ENCODE peak calls at places on chromosomes 11 and 22, in eight cellular contexts. J is pancreas; V is GM23248; F is tibial nerve; M is Caco-2; Y is left ventricle myocardium inferior; H is H9; X is effector memory CD4-positive, alpha-beta T cell. L is an unnamed sample.

GRCh38 chr22:41449321-41449720 is 2.7 kb upstream of the TOB2 start:
- DNase-seq in Y (no peak), X (no peak), V (peak; percentile 32), M (no peak), F (no peak), J (peak; percentile 15), H (no peak), L (no peak)

GRCh38 chr11:117868815-117869642 is 7.4 kb downstream of the FXYD6 start:
- DNase-seq in J (no peak), H (no peak), V (no peak), Y (no peak), M (no peak), F (no peak), X (no peak), L (no peak)

GRCh38 chr11:86678296-86678695 is 5.9 kb upstream of the ME3 start:
- DNase-seq in X (no peak), F (no peak), J (no peak), V (no peak), H (no peak), M (no peak), Y (no peak), L (no peak)

GRCh38 chr22:27474711-27475547 is 326.6 kb downstream of the MN1 start:
- DNase-seq in Y (no peak), V (peak; percentile 96), F (no peak), M (peak; percentile 58), J (no peak), H (peak; percentile 95), X (no peak), L (no peak)

GRCh38 chr11:14748093-14748492 is 104.5 kb downstream of the PDE3B start:
- DNase-seq in M (no peak), X (no peak), J (no peak), H (no peak), V (no peak), Y (no peak), F (no peak), L (no peak)

GRCh38 chr11:61637287-61637686 is 42.9 kb upstream of the DAGLA start:
- DNase-seq in H (no peak), M (no peak), F (no peak), Y (no peak), X (no peak), V (no peak), J (no peak), L (no peak)

GRCh38 chr22:42670921-42671709 is 21.9 kb upstream of the CYB5R3 start:
- DNase-seq in M (no peak), Y (no peak), X (no peak), H (no peak), V (no peak), J (no peak), F (no peak), L (peak; percentile 48)

GRCh38 chr11:765025-765801 is 12.1 kb downstream of the GATD1 start:
- DNase-seq in V (peak; percentile 66), J (peak; percentile 67), F (no peak), H (peak; percentile 86), X (peak; percentile 45), M (peak; percentile 78), Y (peak; percentile 51), L (no peak)

GRCh38 chr11:114395776-114396175 is 4.5 kb downstream of the C11orf71 start:
- DNase-seq in J (no peak), Y (no peak), F (no peak), V (peak; percentile 27), X (no peak), M (peak; percentile 32), H (peak; percentile 67), L (no peak)

GRCh38 chr11:59141191-59141590 is 1.5 kb upstream of the FAM111A start:
- DNase-seq in M (no peak), Y (no peak), H (no peak), F (no peak), X (no peak), V (no peak), J (no peak), L (no peak)

GRCh38 chr11:129614256-129614944 is 201.2 kb upstream of the TMEM45B start:
- DNase-seq in X (no peak), H (no peak), F (no peak), V (no peak), Y (no peak), M (no peak), J (no peak), L (no peak)

GRCh38 chr22:41816241-41816640 is 15.8 kb downstream of the CCDC134 start:
- DNase-seq in X (no peak), M (no peak), Y (no peak), H (no peak), V (no peak), F (no peak), J (no peak), L (no peak)

GRCh38 chr22:45265546-45265945 is 19.2 kb upstream of the UPK3A start:
- DNase-seq in H (no peak), F (no peak), Y (no peak), J (no peak), V (no peak), M (no peak), X (no peak), L (no peak)

GRCh38 chr11:73280606-73281005 is 8.5 kb downstream of the P2RY6 start:
- DNase-seq in H (no peak), V (no peak), J (no peak), F (no peak), Y (no peak), M (no peak), X (no peak), L (no peak)

GRCh38 chr22:22423681-22424080 is 84.9 kb downstream of the ZNF280B start:
- DNase-seq in V (no peak), Y (no peak), X (no peak), J (no peak), F (no peak), M (no peak), H (no peak), L (no peak)
- H3K27me3 ChIP-seq in V (peaks cover 25% of the 10 kb centered on the region), Y (peaks cover 97% of the 10 kb centered on the region), X (no peaks in the 10 kb centered on the region), J (no peaks in the 10 kb centered on the region), F (no peaks in the 10 kb centered on the region), M (peaks cover 2% of the 10 kb centered on the region), H (peaks cover 68% of the 10 kb centered on the region), L (peaks cover 54% of the 10 kb centered on the region)

GRCh38 chr22:22151308-22151707 is 93.3 kb upstream of the VPREB1 start:
- DNase-seq in M (no peak), F (no peak), V (no peak), H (no peak), X (no peak), Y (no peak), J (no peak), L (no peak)
- H3K27me3 ChIP-seq in M (no peaks in the 10 kb centered on the region), F (no peaks in the 10 kb centered on the region), V (peaks cover 51% of the 10 kb centered on the region), H (peaks cover 49% of the 10 kb centered on the region), X (no peaks in the 10 kb centered on the region), Y (peaks cover 97% of the 10 kb centered on the region), J (no peaks in the 10 kb centered on the region), L (no peaks in the 10 kb centered on the region)

GRCh38 chr11:131425285-131425684 is 54.9 kb downstream of the NTM start:
- DNase-seq in J (no peak), H (no peak), M (no peak), Y (no peak), V (no peak), F (no peak), X (no peak), L (no peak)

GRCh38 chr11:131422491-131422890 is 52.1 kb downstream of the NTM start:
- DNase-seq in J (no peak), Y (no peak), F (no peak), M (no peak), V (no peak), X (no peak), H (no peak), L (no peak)

GRCh38 chr11:131418214-131418613 is 47.8 kb downstream of the NTM start:
- DNase-seq in F (no peak), V (no peak), J (no peak), M (no peak), X (no peak), H (no peak), Y (no peak), L (no peak)

GRCh38 chr11:131423715-131424114 is 53.3 kb downstream of the NTM start:
- DNase-seq in H (no peak), X (no peak), Y (no peak), J (no peak), V (peak; percentile 38), M (peak; percentile 59), F (no peak), L (no peak)

GRCh38 chr11:131421066-131421855 is 50.8 kb downstream of the NTM start:
- DNase-seq in J (no peak), M (no peak), Y (no peak), F (no peak), X (no peak), H (no peak), V (no peak), L (no peak)
- H3K27me3 ChIP-seq in J (no peaks in the 10 kb centered on the region), M (no peaks in the 10 kb centered on the region), Y (peaks cover 50% of the 10 kb centered on the region), F (no peaks in the 10 kb centered on the region), X (no peaks in the 10 kb centered on the region), H (no peaks in the 10 kb centered on the region), V (peaks cover 44% of the 10 kb centered on the region), L (peaks cover 15% of the 10 kb centered on the region)

DNA sequence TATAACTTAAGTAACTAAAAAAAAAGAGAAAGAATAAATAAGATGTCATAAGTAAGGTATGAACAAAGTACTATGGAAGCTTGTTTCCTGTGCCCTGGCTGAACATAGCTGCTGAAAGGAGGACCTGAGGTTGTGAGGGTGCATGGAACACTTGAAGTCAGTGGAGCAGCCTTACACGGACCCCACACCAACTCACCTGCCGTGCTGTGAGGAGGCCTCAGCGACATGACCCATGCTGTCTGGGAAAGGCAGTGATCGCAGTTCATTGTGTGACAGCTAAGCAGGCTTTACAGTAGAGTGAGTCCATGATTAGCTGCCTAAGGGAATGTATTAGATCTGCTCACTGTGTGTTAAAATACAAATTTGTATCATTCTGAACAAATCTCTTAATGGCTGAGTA is 17.6 kb downstream of the RASSF10 start:
- DNase-seq in X (no peak), M (no peak), V (no peak), H (no peak), Y (no peak), F (no peak), J (no peak), L (no peak)
- H3K27me3 ChIP-seq in X (no peaks in the 10 kb centered on the region), M (peaks cover 1% of the 10 kb centered on the region), V (peaks cover 60% of the 10 kb centered on the region), H (no peaks in the 10 kb centered on the region), Y (peaks cover 32% of the 10 kb centered on the region), F (no peaks in the 10 kb centered on the region), J (no peaks in the 10 kb centered on the region), L (peaks cover 13% of the 10 kb centered on the region)